ENCODE peak calls at places on chromosomes 1 and 21, in eight cellular contexts. C is T-helper 17 cell; E is left ventricle myocardium inferior; K is stimulated activated CD8-positive, alpha-beta memory T cell treated with anti-CD3 and anti-CD28 coated beads, Interleukin-2, amount 100 ng/mL, for 1 hour; T is SK-N-MC; G is skeletal muscle cell; J is keratinocyte; V is lower leg skin. I is an unnamed sample.

GRCh38 chr1:117812868-117813511 is 116.4 kb downstream of the GDAP2 start:
- DNase-seq in C (no peak), E (no peak), K (no peak), T (no peak), G (no peak), J (no peak), V (no peak), I (no peak)

GRCh38 chr1:99645699-99646531 is at the start of gene PALMD:
- DNase-seq in C (no peak), E (peak), K (no peak), T (no peak), G (peak), J (no peak), V (peak), I (peak)

GRCh38 chr1:205042911-205043806 is at the start of gene CNTN2:
- DNase-seq in C (no peak), E (no peak), K (no peak), T (no peak), G (no peak), J (no peak), V (no peak), I (peak)

GRCh38 chr21:46557919-46558392 is 46.9 kb downstream of the S100B start:
- DNase-seq in C (no peak), E (no peak), K (no peak), T (no peak), G (no peak), J (no peak), V (peak), I (no peak)

GRCh38 chr1:109250454-109251276 is 1.3 kb downstream of the CELSR2 start:
- DNase-seq in C (no peak), E (no peak), K (no peak), T (no peak), G (no peak), J (no peak), V (no peak), I (no peak)

GRCh38 chr1:226643701-226644540 is 95.2 kb downstream of the ITPKB start:
- DNase-seq in C (peak), E (peak), K (no peak), T (no peak), G (no peak), J (no peak), V (peak), I (no peak)

GRCh38 chr1:65344171-65344570 is 34.8 kb downstream of the DNAJC6 start:
- DNase-seq in C (no peak), E (no peak), K (no peak), T (no peak), G (no peak), J (no peak), V (no peak), I (no peak)

GRCh38 chr21:17436626-17437111 is 76.2 kb upstream of the CXADR start:
- DNase-seq in C (no peak), E (no peak), K (no peak), T (no peak), G (no peak), J (no peak), V (no peak), I (peak)

GRCh38 chr1:222933273-222933672 is 118.4 kb downstream of the DISP1 start:
- DNase-seq in C (no peak), E (no peak), K (no peak), T (no peak), G (no peak), J (no peak), V (no peak), I (no peak)

GRCh38 chr1:165943198-165943597 is 115.8 kb downstream of the UCK2 start:
- DNase-seq in C (no peak), E (no peak), K (no peak), T (no peak), G (no peak), J (no peak), V (no peak), I (peak)

GRCh38 chr1:225998560-225999226 is 450 bp downstream of the SDE2 start:
- DNase-seq in C (no peak), E (no peak), K (no peak), T (no peak), G (no peak), J (no peak), V (no peak), I (no peak)

GRCh38 chr1:206048582-206048981 is 4.4 kb upstream of the RHEX start:
- DNase-seq in C (no peak), E (no peak), K (no peak), T (no peak), G (no peak), J (no peak), V (no peak), I (peak)

GRCh38 chr21:37568415-37568814 is 201.8 kb downstream of the DYRK1A start:
- DNase-seq in C (no peak), E (no peak), K (no peak), T (no peak), G (no peak), J (no peak), V (no peak), I (no peak)

GRCh38 chr1:14282583-14283186 is 315.8 kb upstream of the KAZN start:
- DNase-seq in C (no peak), E (no peak), K (no peak), T (no peak), G (no peak), J (no peak), V (no peak), I (peak)

GRCh38 chr1:101769520-101769919 is 227.2 kb downstream of the OLFM3 start:
- DNase-seq in C (no peak), E (no peak), K (no peak), T (no peak), G (no peak), J (no peak), V (no peak), I (peak)

GRCh38 chr1:33248244-33248643 is 8.0 kb upstream of the ZNF362 start:
- DNase-seq in C (no peak), E (no peak), K (no peak), T (no peak), G (no peak), J (no peak), V (no peak), I (no peak)

GRCh38 chr1:95084317-95085176 is 11.8 kb upstream of the ALG14 start:
- DNase-seq in C (no peak), E (no peak), K (no peak), T (peak), G (no peak), J (no peak), V (no peak), I (peak)

GRCh38 chr1:172399369-172400072 is 21.0 kb upstream of the C1orf105 start:
- DNase-seq in C (no peak), E (peak), K (no peak), T (peak), G (peak), J (no peak), V (peak), I (peak)

GRCh38 chr1:149845416-149845815 is 54.0 kb upstream of the BOLA1 start:
- DNase-seq in C (no peak), E (no peak), K (no peak), T (no peak), G (no peak), J (no peak), V (peak), I (peak)

GRCh38 chr1:98104285-98104684 is 183.5 kb upstream of the DPYD start:
- DNase-seq in C (no peak), E (no peak), K (no peak), T (no peak), G (peak), J (no peak), V (no peak), I (no peak)

GRCh38 chr1:225469051-225469450 is 41.2 kb upstream of the LBR start:
- DNase-seq in C (no peak), E (no peak), K (no peak), T (no peak), G (no peak), J (no peak), V (no peak), I (no peak)

GRCh38 chr1:48619529-48619928 is 147.5 kb upstream of the SPATA6 start:
- DNase-seq in C (no peak), E (no peak), K (no peak), T (peak), G (no peak), J (peak), V (no peak), I (peak)

GRCh38 chr1:41664861-41665640 is 180.6 kb upstream of the EDN2 start:
- DNase-seq in C (no peak), E (no peak), K (no peak), T (no peak), G (no peak), J (peak), V (no peak), I (peak)

GRCh38 chr1:11569551-11569950 is 84.7 kb downstream of the FBXO2 start:
- DNase-seq in C (no peak), E (no peak), K (no peak), T (no peak), G (no peak), J (no peak), V (no peak), I (no peak)

GRCh38 chr1:205013683-205014367 is 29.2 kb upstream of the CNTN2 start:
- DNase-seq in C (no peak), E (peak), K (no peak), T (no peak), G (peak), J (no peak), V (no peak), I (peak)

GRCh38 chr1:153346067-153346723 is 2.4 kb downstream of the PGLYRP4 start:
- DNase-seq in C (no peak), E (no peak), K (no peak), T (no peak), G (no peak), J (no peak), V (no peak), I (no peak)

GRCh38 chr1:236128646-236129178 is 13.6 kb upstream of the GPR137B start:
- DNase-seq in C (no peak), E (no peak), K (no peak), T (no peak), G (no peak), J (no peak), V (no peak), I (no peak)

GRCh38 chr21:42524341-42525227 is 10.9 kb downstream of the SLC37A1 start:
- DNase-seq in C (no peak), E (peak), K (peak), T (peak), G (no peak), J (no peak), V (no peak), I (peak)

GRCh38 chr1:230090194-230090711 is 23.2 kb downstream of the GALNT2 start:
- DNase-seq in C (no peak), E (no peak), K (no peak), T (no peak), G (no peak), J (no peak), V (no peak), I (no peak)

GRCh38 chr1:175390081-175390481 is 197.5 kb upstream of the KIAA0040 start:
- DNase-seq in C (no peak), E (no peak), K (no peak), T (no peak), G (no peak), J (no peak), V (no peak), I (no peak)

I was measured in GM23338.